ENCODE peak calls at places on chromosomes 2 and 18, in four cellular contexts. W is endodermal cell, D is IMR-90, K is upper lobe of left lung. G is an unnamed sample.

GRCh38 chr2:216942016-216942415 is 82.2 kb upstream of the TNP1 start:
- DNase-seq in W (no peak), D (no peak), K (no peak), G (no peak)

GRCh38 chr2:104685591-104685990 is 168.3 kb upstream of the POU3F3 start:
- DNase-seq in W (no peak), D (no peak), K (no peak), G (no peak)

GRCh38 chr2:180656455-180656847 is 324.0 kb upstream of the UBE2E3 start:
- DNase-seq in W (peak), D (peak), K (no peak), G (no peak)

GRCh38 chr18:45359275-45360009 is 255.8 kb upstream of the SLC14A2 start:
- DNase-seq in W (peak), D (no peak), K (peak), G (no peak)

GRCh38 chr2:11985817-11986566 is 239.6 kb downstream of the LPIN1 start:
- DNase-seq in W (no peak), D (no peak), K (no peak), G (no peak)

GRCh38 chr2:187383043-187383800 is 64.8 kb downstream of the CALCRL start:
- DNase-seq in W (no peak), D (no peak), K (no peak), G (no peak)

GRCh38 chr2:209713219-209713618 is 58.4 kb upstream of the UNC80 start:
- DNase-seq in W (no peak), D (no peak), K (no peak), G (no peak)

GRCh38 chr2:173064231-173064805 is 11.3 kb upstream of the MAP3K20 start:
- DNase-seq in W (no peak), D (peak), K (no peak), G (no peak)

GRCh38 chr18:76169733-76170132 is 325.3 kb downstream of the ZNF516 start:
- DNase-seq in W (no peak), D (no peak), K (no peak), G (no peak)

GRCh38 chr2:162243305-162243693 is at the start of gene FAP:
- DNase-seq in W (no peak), D (peak), K (no peak), G (no peak)

GRCh38 chr2:157839822-157840221 is 36.3 kb downstream of the ACVR1 start:
- DNase-seq in W (no peak), D (no peak), K (no peak), G (no peak)

GRCh38 chr2:157839162-157839801 is 36.8 kb downstream of the ACVR1 start:
- DNase-seq in W (peak), D (peak), K (no peak), G (peak)

GRCh38 chr2:157836531-157836930 is 39.6 kb downstream of the ACVR1 start:
- DNase-seq in W (no peak), D (no peak), K (no peak), G (no peak)

GRCh38 chr2:157838442-157839161 is 37.5 kb downstream of the ACVR1 start:
- DNase-seq in W (peak), D (peak), K (no peak), G (peak)

DNA sequence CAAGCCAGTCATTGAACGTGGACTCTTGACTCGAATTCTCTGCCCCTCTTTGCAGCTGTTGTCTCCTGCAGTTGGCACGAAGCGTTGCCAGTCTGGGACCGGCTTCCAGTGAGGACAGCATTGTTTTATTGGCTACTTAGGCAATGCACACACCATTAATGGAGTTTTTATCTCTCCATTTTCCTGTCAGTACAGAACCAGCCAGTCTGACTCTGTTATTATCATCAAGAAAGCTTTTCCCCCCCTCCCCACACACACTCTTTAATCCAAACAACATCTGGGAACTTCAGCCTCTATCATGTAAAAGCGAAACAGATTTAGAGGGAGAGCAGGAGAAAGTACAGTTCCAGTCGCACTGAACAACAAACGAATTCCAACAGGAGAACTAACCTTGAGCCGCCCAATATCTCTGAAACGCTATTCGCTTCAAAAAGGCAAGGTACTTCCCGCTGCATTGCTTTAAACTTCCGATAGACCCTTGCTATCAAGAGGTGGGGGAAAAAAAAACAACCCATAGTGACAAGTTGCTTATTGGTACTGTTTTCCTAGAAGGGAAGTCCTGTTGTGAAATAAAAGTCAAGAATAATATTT is 38.2 kb downstream of the ACVR1 start:
- DNase-seq in W (no peak), D (peak), K (no peak), G (peak)
- H3K27ac ChIP-seq in W (no peak), D (peak), K (peak), G (peak)

GRCh38 chr2:343355-343754 is 55.5 kb upstream of the ALKAL2 start:
- DNase-seq in W (no peak), D (no peak), K (no peak), G (no peak)
- TF ChIP-seq CTCF in W (no peak), D (no peak), K (no peak), G (no peak)

DNA sequence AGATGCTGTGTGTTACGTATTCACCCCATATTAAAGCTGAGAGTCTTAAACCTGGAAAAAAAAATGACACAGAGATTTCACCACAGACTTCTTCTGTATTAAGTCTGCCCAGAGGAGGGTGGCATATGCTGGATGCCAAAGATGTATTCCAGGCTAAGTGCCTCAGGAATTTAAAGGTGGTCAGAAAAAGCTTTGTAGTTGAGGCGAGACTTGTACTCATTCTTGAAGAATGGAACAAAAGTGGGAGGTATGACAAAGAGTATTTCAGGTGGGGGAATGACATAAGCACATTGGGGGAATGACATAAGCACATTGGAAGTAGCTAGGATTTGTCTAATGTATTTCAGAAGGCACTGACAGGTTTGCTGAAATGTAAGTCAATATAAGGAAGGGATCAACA is 98.6 kb downstream of the BABAM2 start:
- DNase-seq in W (no peak), D (no peak), K (no peak), G (no peak)
- H3K4me3 ChIP-seq in W (no peak), D (no peak), K (no peak), G (no peak)

GRCh38 chr2:132652501-132652900 is 17.5 kb downstream of the LYPD1 start:
- DNase-seq in W (no peak), D (no peak), K (no peak), G (no peak)

GRCh38 chr2:132656213-132656612 is 13.8 kb downstream of the LYPD1 start:
- DNase-seq in W (no peak), D (peak), K (no peak), G (no peak)

GRCh38 chr2:132659331-132659730 is 10.7 kb downstream of the LYPD1 start:
- DNase-seq in W (no peak), D (no peak), K (no peak), G (no peak)

GRCh38 chr2:132651115-132652099 is 18.6 kb downstream of the LYPD1 start:
- DNase-seq in W (peak), D (peak), K (no peak), G (no peak)

DNA sequence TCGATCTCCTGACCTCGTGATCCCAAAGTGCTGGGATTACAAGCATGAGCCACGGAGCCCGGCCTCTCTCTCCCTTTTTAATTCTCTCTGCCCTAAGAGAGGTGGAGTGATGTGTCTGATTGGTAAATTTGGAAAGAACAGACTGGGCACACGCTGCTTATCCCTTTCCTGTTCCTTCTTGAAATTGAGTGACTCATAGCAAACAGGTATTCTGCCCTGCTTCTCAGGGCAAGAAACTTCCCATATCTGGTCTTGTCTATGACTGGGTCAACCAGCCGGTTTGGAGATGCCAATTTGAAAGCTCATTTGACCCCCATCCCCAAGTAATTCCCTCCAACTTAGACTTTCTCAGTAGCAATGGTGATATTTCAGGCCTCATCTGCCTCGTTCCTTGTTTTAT is 15.0 kb downstream of the LYPD1 start:
- DNase-seq in W (no peak), D (no peak), K (no peak), G (no peak)
- H3K27ac ChIP-seq in W (no peak), D (no peak), K (no peak), G (no peak)

DNA sequence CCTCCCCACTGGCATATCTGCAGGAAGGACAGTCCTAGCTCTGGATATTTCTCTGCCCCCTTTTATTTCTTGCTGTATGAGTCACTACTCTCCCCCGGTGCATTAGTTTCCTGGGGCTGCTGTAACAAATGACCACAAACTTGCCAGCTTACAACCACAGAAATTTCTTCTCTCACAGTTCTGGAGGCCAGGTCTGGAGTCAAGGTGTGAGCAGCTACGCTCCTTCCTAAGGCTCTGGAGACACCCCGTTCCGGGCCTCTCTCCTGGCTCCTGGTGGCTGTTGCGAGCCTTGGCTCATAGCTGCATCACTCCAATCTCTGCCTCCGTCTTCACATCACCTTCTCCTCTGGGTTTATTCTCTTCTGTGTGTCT is 34.1 kb downstream of the PTPRM start:
- DNase-seq in W (peak), D (peak), K (no peak), G (no peak)
- TF ChIP-seq CTCF in W (peak), D (no peak), K (no peak), G (no peak)

DNA sequence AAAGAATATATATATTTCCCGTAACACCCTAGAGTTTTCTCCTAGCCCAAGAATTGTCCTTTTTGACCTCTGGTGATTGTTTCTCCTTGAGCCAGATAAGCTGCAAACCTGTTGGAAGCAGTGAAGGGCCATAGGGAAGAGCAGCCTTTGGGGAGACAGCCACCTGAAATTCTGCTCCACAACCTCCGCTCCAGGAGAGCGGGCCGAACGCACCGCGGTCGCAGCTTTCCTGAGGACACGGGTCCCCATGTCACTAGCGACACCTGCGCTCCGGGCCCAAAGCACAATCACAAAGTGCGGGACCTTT is 620 bp upstream of the DSG2 start:
- DNase-seq in W (no peak), D (no peak), K (no peak), G (no peak)
- H3K4me3 ChIP-seq in W (peak), D (no peak), K (no peak), G (peak)

DNA sequence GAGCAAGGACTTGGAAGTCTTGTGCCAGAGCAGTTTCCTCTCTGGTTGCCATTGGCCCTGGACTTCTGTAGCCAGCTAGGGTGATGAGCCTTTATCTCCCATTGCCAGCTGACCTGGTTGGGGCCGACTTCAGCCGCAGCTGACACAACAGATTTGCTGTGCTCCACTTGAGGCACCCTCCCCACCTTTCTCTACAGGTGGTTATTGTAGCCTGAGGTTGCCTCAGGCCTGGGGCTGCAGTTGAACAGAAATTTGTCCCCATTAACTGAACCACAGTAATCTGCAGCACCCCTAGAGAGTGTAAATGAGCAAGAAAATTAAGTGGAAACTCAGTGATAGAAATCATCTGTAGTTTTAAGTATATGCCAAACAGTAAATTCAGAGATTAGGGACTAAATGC is 48.6 kb downstream of the COPS8 start:
- DNase-seq in W (peak), D (no peak), K (no peak), G (no peak)
- H3K27ac ChIP-seq in W (no peak), D (peak), K (no peak), G (no peak)